ENCODE peak calls at places on chromosomes 4 and X, in ten cellular contexts. N is endothelial cell, D is uterus, S is A549, T is SK-N-SH, C is PC-9, U is nephron progenitor cell, Z is GM13977, Q is astrocyte of the spinal cord, Y is stomach. L is an unnamed sample.

GRCh38 chr4:124177647-124178425 is 534.7 kb downstream of the ANKRD50 start:
- DNase-seq in N (no peak), D (no peak), S (peak), T (no peak), C (no peak), U (no peak), Z (no peak), Q (peak), Y (no peak), L (no peak)

GRCh38 chr4:8332891-8333331 is 63.4 kb downstream of the HTRA3 start:
- DNase-seq in N (no peak), D (no peak), S (no peak), T (no peak), C (peak), U (no peak), Z (no peak), Q (no peak), Y (peak), L (no peak)

GRCh38 chr4:108055787-108056186 is 66.1 kb downstream of the HADH start:
- DNase-seq in N (no peak), D (no peak), S (no peak), T (no peak), C (no peak), U (no peak), Z (no peak), Q (no peak), Y (no peak), L (no peak)

GRCh38 chrX:143568467-143568866 is 51.2 kb upstream of the SPANXN3 start:
- DNase-seq in N (no peak), D (no peak), S (no peak), T (no peak), C (no peak), U (no peak), Z (no peak), Q (no peak), Y (no peak), L (no peak)

GRCh38 chrX:125295337-125295736 is 24.3 kb upstream of the TEX13C start:
- DNase-seq in N (no peak), D (no peak), S (no peak), T (no peak), C (no peak), U (no peak), Z (no peak), Q (no peak), Y (no peak), L (no peak)

GRCh38 chrX:95974885-95975284 is 709.8 kb upstream of the DIAPH2 start:
- DNase-seq in N (no peak), D (no peak), S (no peak), T (no peak), C (no peak), U (no peak), Z (no peak), Q (no peak), Y (no peak), L (no peak)

GRCh38 chr4:47002593-47002992 is 9.2 kb upstream of the GABRA4 start:
- DNase-seq in N (no peak), D (no peak), S (no peak), T (no peak), C (no peak), U (no peak), Z (no peak), Q (peak), Y (no peak), L (no peak)

GRCh38 chr4:10659251-10659650 is 25.3 kb downstream of the CLNK start:
- DNase-seq in N (no peak), D (no peak), S (no peak), T (no peak), C (no peak), U (no peak), Z (no peak), Q (no peak), Y (no peak), L (no peak)

GRCh38 chr4:37586194-37586593 is 100.0 kb downstream of the RELL1 start:
- DNase-seq in N (no peak), D (no peak), S (no peak), T (no peak), C (no peak), U (no peak), Z (no peak), Q (no peak), Y (no peak), L (no peak)

GRCh38 chr4:10083331-10083769 is 33.2 kb downstream of the WDR1 start:
- DNase-seq in N (no peak), D (peak), S (no peak), T (peak), C (no peak), U (no peak), Z (no peak), Q (no peak), Y (peak), L (no peak)

GRCh38 chrX:18360867-18361266 is 6.4 kb upstream of the SCML2 start:
- DNase-seq in N (no peak), D (no peak), S (no peak), T (no peak), C (no peak), U (no peak), Z (no peak), Q (no peak), Y (no peak), L (no peak)

GRCh38 chr4:10960386-10960785 is 275.8 kb upstream of the CLNK start:
- DNase-seq in N (no peak), D (no peak), S (no peak), T (no peak), C (no peak), U (no peak), Z (no peak), Q (no peak), Y (no peak), L (no peak)

GRCh38 chrX:151974336-151975227 is at the start of gene GABRE:
- DNase-seq in N (peak), D (peak), S (peak), T (peak), C (peak), U (peak), Z (peak), Q (peak), Y (peak), L (peak)

GRCh38 chr4:156764145-156764544 is 207.5 kb downstream of the PDGFC start:
- DNase-seq in N (no peak), D (no peak), S (no peak), T (no peak), C (no peak), U (no peak), Z (no peak), Q (peak), Y (no peak), L (no peak)

GRCh38 chr4:123418486-123418931 is 21.9 kb downstream of the SPRY1 start:
- DNase-seq in N (peak), D (no peak), S (no peak), T (no peak), C (peak), U (no peak), Z (no peak), Q (peak), Y (peak), L (no peak)

GRCh38 chr4:107863850-107864371 is 39.2 kb downstream of the SGMS2 start:
- DNase-seq in N (no peak), D (no peak), S (peak), T (no peak), C (peak), U (no peak), Z (no peak), Q (peak), Y (peak), L (no peak)

GRCh38 chr4:127997534-127998388 is 32.6 kb downstream of the ABHD18 start:
- DNase-seq in N (no peak), D (peak), S (peak), T (no peak), C (no peak), U (no peak), Z (peak), Q (peak), Y (no peak), L (no peak)

GRCh38 chrX:8783100-8784098 is 17.8 kb downstream of the FAM9A start:
- DNase-seq in N (peak), D (no peak), S (peak), T (peak), C (peak), U (peak), Z (peak), Q (no peak), Y (no peak), L (no peak)
- TF ChIP-seq CTCF in N (no peak), D (no peak), S (peak), T (peak), C (peak), U (no peak), Z (peak), Q (peak), Y (no peak), L (peak)

GRCh38 chr4:15149234-15149841 is 147.1 kb downstream of the CPEB2 start:
- DNase-seq in N (no peak), D (no peak), S (no peak), T (no peak), C (no peak), U (no peak), Z (peak), Q (peak), Y (no peak), L (no peak)

GRCh38 chr4:15147709-15148651 is 145.7 kb downstream of the CPEB2 start:
- DNase-seq in N (no peak), D (no peak), S (no peak), T (no peak), C (no peak), U (no peak), Z (no peak), Q (no peak), Y (no peak), L (no peak)

GRCh38 chr4:15150636-15151432 is 148.6 kb downstream of the CPEB2 start:
- DNase-seq in N (no peak), D (no peak), S (no peak), T (no peak), C (no peak), U (no peak), Z (no peak), Q (no peak), Y (no peak), L (no peak)

GRCh38 chr4:15153662-15154061 is 151.4 kb downstream of the CPEB2 start:
- DNase-seq in N (no peak), D (no peak), S (no peak), T (no peak), C (no peak), U (no peak), Z (no peak), Q (no peak), Y (no peak), L (no peak)

DNA sequence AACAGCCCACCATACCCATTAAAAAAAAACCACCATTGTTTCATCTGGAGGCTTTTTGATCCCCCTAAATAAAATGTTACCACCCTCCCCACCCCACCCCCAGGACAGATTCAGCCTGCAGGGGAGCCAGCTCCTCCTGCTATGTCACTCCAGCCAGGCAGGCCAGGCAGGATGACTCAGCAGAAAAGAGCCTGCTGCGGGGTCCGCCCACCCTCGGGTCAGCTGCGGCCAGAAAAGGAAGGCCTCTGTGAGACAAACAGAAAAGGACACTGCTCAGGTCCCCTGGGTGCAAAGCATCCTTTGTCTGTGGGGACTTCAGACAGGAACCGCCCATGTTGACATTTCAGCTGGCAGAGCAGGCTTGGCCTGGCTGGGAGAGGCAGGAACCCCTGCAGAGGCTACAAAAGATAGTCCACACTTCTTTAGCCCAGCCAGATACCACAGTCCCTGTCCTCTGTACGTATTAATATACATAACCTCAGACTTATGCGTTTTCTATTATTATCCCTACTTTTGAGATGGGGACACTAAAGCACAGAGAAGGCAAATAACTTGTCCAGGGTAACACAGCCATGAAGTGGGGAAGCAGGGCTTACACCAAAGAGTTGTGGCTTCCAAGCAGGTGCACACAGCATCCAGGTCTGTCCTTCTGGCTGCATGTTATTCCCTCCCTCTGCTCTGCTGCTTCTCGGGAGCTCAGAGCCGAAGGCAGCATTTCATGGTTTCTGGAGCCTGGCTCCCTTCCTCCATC is 147.7 kb downstream of the CPEB2 start:
- DNase-seq in N (peak), D (peak), S (peak), T (peak), C (peak), U (peak), Z (peak), Q (peak), Y (peak), L (peak)
- TF ChIP-seq CTCF in N (no peak), D (no peak), S (no peak), T (no peak), C (no peak), U (no peak), Z (no peak), Q (peak), Y (no peak), L (no peak)

DNA sequence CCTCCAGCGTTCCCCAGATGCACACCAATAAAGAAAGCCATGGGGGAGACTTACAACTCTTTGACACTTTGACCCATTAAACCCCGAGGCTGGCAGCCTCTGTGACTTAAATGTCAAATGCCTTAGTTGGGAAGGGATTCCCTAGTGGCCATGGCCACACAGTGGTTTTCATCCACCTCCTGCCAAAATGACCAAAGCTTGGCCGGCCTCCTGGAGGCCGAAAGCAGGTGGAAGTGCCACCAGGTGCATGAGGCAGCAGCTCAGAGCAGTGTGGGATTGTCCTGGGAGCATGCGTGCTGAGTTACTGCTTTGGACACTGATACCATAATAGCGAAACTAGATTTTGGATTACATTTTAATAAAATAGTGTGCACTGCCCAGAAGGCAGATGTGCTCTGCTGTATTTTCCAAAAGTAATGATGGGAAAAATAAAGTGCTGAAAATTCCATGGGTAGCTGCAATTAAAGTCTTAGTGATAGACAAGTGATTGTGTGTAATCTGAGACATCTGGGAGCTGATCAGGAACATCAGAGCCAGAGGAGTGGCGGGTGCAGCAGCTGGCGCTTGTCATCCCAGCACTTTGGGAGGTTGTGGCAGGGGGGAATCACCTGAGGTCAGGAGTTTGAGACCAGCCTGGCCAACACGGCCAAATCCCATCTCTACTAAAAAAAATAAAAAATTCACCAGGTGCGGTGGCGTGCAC is 39.8 kb upstream of the TADA2B start:
- DNase-seq in N (no peak), D (no peak), S (no peak), T (no peak), C (no peak), U (no peak), Z (no peak), Q (no peak), Y (no peak), L (no peak)
- TF ChIP-seq CTCF in N (no peak), D (no peak), S (no peak), T (no peak), C (no peak), U (no peak), Z (no peak), Q (no peak), Y (no peak), L (no peak)

DNA sequence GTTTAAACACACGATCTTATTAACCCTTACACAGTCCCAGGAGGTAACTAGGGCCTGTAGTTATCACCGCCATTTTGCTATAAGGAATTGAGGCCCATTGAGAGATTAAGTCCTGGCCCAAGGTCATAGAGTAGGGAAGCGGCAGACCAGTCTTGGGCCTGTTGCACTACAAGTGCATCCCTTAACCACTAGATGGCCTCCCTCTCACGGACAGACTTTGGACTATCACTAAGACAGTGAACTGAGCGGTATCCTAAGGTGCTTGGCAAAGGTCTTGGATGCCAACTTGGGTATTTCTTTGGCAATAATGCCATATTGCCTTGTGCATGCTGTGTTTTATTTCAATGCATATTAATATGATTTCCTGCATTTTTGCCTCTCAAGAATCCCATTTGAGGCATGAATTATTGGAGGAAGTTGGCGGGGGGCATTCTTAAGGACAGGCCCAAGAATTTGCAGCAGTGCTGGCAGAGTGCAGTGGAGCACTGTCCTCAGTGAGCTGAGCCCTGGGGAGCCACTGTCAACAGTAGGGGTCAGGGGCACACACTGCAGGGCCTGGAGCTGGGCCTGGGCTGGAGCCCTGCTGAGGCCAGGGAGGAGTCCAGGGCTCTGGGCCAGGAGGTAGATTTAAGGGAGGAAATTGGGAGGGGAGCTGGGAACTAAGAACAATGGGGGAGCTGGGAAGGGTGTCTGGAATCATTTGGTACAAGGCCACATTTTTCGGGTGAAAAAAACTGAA is 147.4 kb downstream of the SMIM20 start:
- DNase-seq in N (peak), D (no peak), S (peak), T (peak), C (peak), U (peak), Z (peak), Q (peak), Y (no peak), L (no peak)
- TF ChIP-seq CTCF in N (peak), D (peak), S (peak), T (peak), C (peak), U (peak), Z (peak), Q (peak), Y (no peak), L (peak)

GRCh38 chr4:147090486-147090885 is 144.8 kb upstream of the TTC29 start:
- DNase-seq in N (no peak), D (no peak), S (no peak), T (no peak), C (no peak), U (no peak), Z (no peak), Q (no peak), Y (no peak), L (no peak)

GRCh38 chr4:147096667-147097604 is 151.3 kb upstream of the TTC29 start:
- DNase-seq in N (no peak), D (no peak), S (peak), T (peak), C (no peak), U (no peak), Z (peak), Q (peak), Y (no peak), L (no peak)

GRCh38 chr4:147093206-147093605 is 147.5 kb upstream of the TTC29 start:
- DNase-seq in N (no peak), D (no peak), S (no peak), T (no peak), C (no peak), U (no peak), Z (no peak), Q (no peak), Y (no peak), L (no peak)

GRCh38 chr4:147094228-147094627 is 148.6 kb upstream of the TTC29 start:
- DNase-seq in N (no peak), D (no peak), S (peak), T (no peak), C (no peak), U (no peak), Z (no peak), Q (no peak), Y (no peak), L (no peak)
- TF ChIP-seq CTCF in N (peak), D (no peak), S (no peak), T (no peak), C (peak), U (no peak), Z (no peak), Q (peak), Y (no peak), L (peak)

DNA sequence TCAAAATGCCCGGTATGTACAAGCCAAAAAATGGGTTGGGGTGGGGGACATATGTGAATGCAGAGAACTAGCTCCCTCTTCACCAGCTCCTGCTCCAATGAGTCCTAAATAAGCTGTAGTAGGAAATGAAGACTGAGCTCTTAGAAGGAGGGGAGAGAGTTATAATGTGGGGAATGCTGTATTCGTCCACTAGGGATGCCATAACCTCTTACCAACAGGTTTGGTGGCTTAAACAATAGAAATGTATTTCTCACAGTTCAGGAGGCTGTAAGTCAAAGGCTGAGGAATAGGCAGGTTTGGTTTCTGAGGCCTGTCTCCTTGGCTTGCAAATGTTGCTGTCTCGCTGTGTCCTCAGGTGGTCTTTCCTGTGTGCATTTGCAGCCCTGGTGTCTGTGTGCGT is 4.4 kb upstream of the INPP4B start:
- DNase-seq in N (no peak), D (no peak), S (peak), T (peak), C (no peak), U (no peak), Z (no peak), Q (no peak), Y (no peak), L (no peak)
- TF ChIP-seq CTCF in N (no peak), D (peak), S (no peak), T (peak), C (peak), U (peak), Z (no peak), Q (peak), Y (no peak), L (peak)